ENCODE peak calls at places on chromosomes 2 and 18, in nine cellular contexts. O, L, H, C, W, K, Y, B and T are unnamed samples.

GRCh38 chr2:9950521-9951271 is 797 bp upstream of the GRHL1 start:
- DNase-seq in H (peak; percentile 43), K (peak; percentile 42), O (peak; percentile 44), Y (no peak), C (peak; percentile 70), L (no peak), B (peak; percentile 73), W (no peak), T (no peak)

GRCh38 chr2:108893277-108893676 is 95.7 kb downstream of the EDAR start:
- DNase-seq in K (no peak), Y (no peak), L (no peak), O (no peak), W (no peak), B (no peak), H (no peak), C (no peak), T (no peak)

GRCh38 chr2:229725716-229726346 is 11.5 kb upstream of the DNER start:
- DNase-seq in K (peak; percentile 19), C (no peak), B (no peak), O (no peak), L (peak; percentile 87), W (no peak), Y (peak; percentile 29), H (no peak), T (no peak)

GRCh38 chr2:43714164-43714563 is 37.9 kb upstream of the C1GALT1C1L start:
- DNase-seq in C (no peak), W (peak; percentile 49), Y (peak; percentile 69), H (no peak), O (no peak), K (no peak), L (peak; percentile 29), B (no peak), T (peak; percentile 32)

GRCh38 chr2:61247204-61247812 is 85.3 kb downstream of the C2orf74 start:
- DNase-seq in W (no peak), H (no peak), L (peak; percentile 23), B (no peak), C (no peak), Y (peak; percentile 56), O (no peak), K (no peak), T (peak; percentile 87)

GRCh38 chr2:76544901-76545300 is 834.2 kb upstream of the GCFC2 start:
- DNase-seq in H (no peak), K (no peak), C (no peak), W (no peak), Y (no peak), O (no peak), B (no peak), L (no peak), T (no peak)

GRCh38 chr18:43625582-43625981 is 348.3 kb upstream of the SYT4 start:
- DNase-seq in Y (no peak), W (no peak), C (no peak), H (no peak), O (no peak), K (no peak), B (no peak), L (no peak), T (no peak)

GRCh38 chr2:98936133-98936916 is at the start of gene CRACDL:
- DNase-seq in W (no peak), C (peak; percentile 24), H (no peak), L (no peak), Y (no peak), B (peak; percentile 76), O (no peak), K (peak; percentile 37), T (no peak)

GRCh38 chr2:190533175-190533967 is 1.2 kb downstream of the NEMP2 start:
- DNase-seq in B (no peak), W (no peak), K (no peak), O (peak; percentile 22), Y (no peak), H (no peak), C (peak; percentile 44), L (peak; percentile 29), T (no peak)

GRCh38 chr2:200735061-200735460 is 76.6 kb upstream of the BZW1 start:
- DNase-seq in C (no peak), B (no peak), O (no peak), H (no peak), L (no peak), W (peak; percentile 89), K (no peak), Y (no peak), T (no peak)

GRCh38 chr2:135557533-135557932 is 26.2 kb downstream of the R3HDM1 start:
- DNase-seq in C (no peak), K (no peak), W (no peak), H (no peak), Y (no peak), O (no peak), B (no peak), L (no peak), T (no peak)